ENCODE peak calls at places on chromosomes 5 and 9, in six cellular contexts. G is SK-N-SH, X is HepG2, M is H1, Y is GM12878, R is GM12892. C is an unnamed sample.

GRCh38 chr5:139875957-139876356 is 80.3 kb downstream of the PSD2 start:
- DNase-seq in R (no peak), Y (no peak), G (no peak), X (no peak), M (no peak), C (no peak)

GRCh38 chr9:131481441-131482342 is 21.0 kb upstream of the POMT1 start:
- DNase-seq in M (no peak), Y (no peak), G (no peak), X (no peak), R (no peak), C (no peak)

GRCh38 chr9:16202913-16203734 is 650.3 kb downstream of the CCDC171 start:
- DNase-seq in G (no peak), M (no peak), X (no peak), Y (no peak), R (no peak), C (no peak)

GRCh38 chr5:80246995-80247729 is 8.7 kb downstream of the SERINC5 start:
- DNase-seq in R (no peak), G (peak), X (peak), Y (peak), M (no peak), C (no peak)

GRCh38 chr5:179620703-179621350 is 2.6 kb downstream of the HNRNPH1 start:
- DNase-seq in Y (no peak), X (no peak), M (no peak), G (no peak), R (no peak), C (no peak)

GRCh38 chr5:6419340-6419852 is 29.3 kb upstream of the UBE2QL1 start:
- DNase-seq in X (no peak), Y (no peak), G (no peak), M (no peak), R (no peak), C (no peak)

GRCh38 chr9:99114846-99115500 is 10.1 kb downstream of the TGFBR1 start:
- DNase-seq in M (no peak), G (no peak), R (no peak), Y (no peak), X (no peak), C (no peak)

GRCh38 chr5:176132471-176133288 is 105.5 kb upstream of the SIMC1 start:
- DNase-seq in Y (no peak), G (no peak), X (no peak), R (no peak), M (no peak), C (no peak)

GRCh38 chr9:133995012-133995896 is 3.1 kb upstream of the VAV2 start:
- DNase-seq in G (peak), Y (no peak), R (no peak), X (peak), M (no peak), C (no peak)

GRCh38 chr9:115229496-115229895 is 111.5 kb upstream of the TNC start:
- DNase-seq in Y (no peak), G (no peak), R (no peak), M (no peak), X (no peak), C (no peak)

GRCh38 chr5:66442951-66443445 is 153.2 kb upstream of the MAST4 start:
- DNase-seq in Y (no peak), X (no peak), M (no peak), R (no peak), G (peak), C (no peak)

GRCh38 chr9:77442436-77442835 is 205.7 kb downstream of the GNA14 start:
- DNase-seq in M (no peak), R (no peak), X (no peak), Y (no peak), G (no peak), C (no peak)

GRCh38 chr5:105684799-105685198 is 1985.9 kb downstream of the EFNA5 start:
- DNase-seq in R (no peak), Y (no peak), X (no peak), G (no peak), M (no peak), C (no peak)
- TF ChIP-seq POLR2AphosphoS5 in R (no peak), Y (no peak), X (no peak), G (peak), M (no peak), C (no peak)

DNA sequence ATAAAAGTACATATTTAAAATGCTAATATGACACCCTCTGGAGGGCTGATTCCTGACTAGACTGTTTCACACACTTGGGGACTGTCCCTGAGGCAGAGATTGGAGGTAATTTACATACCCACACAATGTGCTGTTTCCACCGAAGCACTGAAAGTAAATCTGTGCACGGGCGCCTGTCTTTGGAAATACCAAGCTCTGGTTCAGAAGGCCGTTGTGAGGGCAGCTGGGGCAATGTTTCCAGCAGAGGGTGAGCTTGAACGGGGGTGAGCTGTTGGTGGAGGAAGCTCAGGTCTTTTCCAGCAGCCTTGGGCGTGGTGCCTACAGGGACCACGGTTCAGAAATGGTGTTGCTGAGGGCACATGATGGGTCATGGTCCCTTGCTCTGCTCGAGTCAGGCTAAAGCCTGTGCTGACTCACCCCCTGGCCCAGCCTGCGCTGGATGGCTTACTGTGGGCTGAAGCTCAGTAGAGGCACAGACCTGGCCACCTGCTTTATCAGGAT is 25.8 kb upstream of the HMCN2 start:
- DNase-seq in G (no peak), X (no peak), Y (peak), M (no peak), R (no peak), C (no peak)
- TF ChIP-seq TAF1 in G (no peak), X (no peak), Y (no peak), M (no peak), R (no peak), C (no peak)

DNA sequence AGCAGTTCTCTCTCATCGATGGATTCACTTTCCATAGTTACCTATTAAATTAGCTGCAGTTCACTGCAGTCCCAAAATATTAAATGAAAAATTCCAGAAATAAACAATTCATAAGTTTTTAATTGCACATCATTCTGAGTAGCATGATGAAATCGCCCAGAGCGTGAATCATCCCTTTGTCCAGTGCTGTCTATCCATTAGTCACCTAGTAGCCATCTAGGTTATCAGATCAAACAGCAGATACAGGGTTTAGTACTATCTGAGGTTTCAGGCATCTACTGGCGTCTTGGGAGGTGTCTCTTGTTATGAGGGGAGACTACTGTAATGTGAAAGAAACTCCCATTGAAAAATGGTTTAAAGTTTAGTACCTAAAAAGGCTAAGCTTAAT is 190.1 kb downstream of the ARHGAP26 start:
- DNase-seq in Y (no peak), G (no peak), X (peak), R (no peak), M (no peak), C (no peak)
- TF ChIP-seq POLR2AphosphoS5 in Y (no peak), G (peak), X (no peak), R (no peak), M (no peak), C (no peak)

GRCh38 chr9:90921104-90921503 is 119.5 kb downstream of the SYK start:
- DNase-seq in Y (no peak), G (peak), M (no peak), X (no peak), R (no peak), C (no peak)
- TF ChIP-seq TAF1 in Y (no peak), G (no peak), M (no peak), X (no peak), R (no peak), C (no peak)

DNA sequence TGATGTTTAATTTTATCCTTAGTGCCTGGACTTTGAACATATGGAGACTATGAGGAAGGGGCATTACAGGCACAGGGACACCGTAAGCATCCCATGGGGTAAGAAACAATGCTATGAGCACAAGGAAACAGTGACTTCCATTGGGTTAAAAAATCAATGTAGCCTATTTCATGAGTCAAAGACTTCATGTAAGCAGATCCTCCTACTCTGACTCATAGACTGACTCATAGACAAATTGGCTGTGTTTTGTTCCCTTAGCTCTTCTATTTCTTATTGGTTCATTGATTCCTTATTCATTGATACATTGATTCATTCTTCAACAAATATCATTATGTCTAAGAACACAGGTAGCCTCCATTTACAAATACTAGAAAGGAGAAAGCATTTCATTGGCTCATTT is 350.9 kb downstream of the PRELID2 start:
- DNase-seq in X (no peak), G (no peak), Y (no peak), R (no peak), M (no peak), C (no peak)
- TF ChIP-seq POLR2AphosphoS5 in X (no peak), G (no peak), Y (no peak), R (no peak), M (no peak), C (no peak)

GRCh38 chr9:7481570-7481969 is 318.0 kb downstream of the DMAC1 start:
- DNase-seq in M (no peak), R (no peak), Y (no peak), G (no peak), X (no peak), C (no peak)
- TF ChIP-seq TAF1 in M (no peak), R (no peak), Y (no peak), G (no peak), X (no peak), C (no peak)

DNA sequence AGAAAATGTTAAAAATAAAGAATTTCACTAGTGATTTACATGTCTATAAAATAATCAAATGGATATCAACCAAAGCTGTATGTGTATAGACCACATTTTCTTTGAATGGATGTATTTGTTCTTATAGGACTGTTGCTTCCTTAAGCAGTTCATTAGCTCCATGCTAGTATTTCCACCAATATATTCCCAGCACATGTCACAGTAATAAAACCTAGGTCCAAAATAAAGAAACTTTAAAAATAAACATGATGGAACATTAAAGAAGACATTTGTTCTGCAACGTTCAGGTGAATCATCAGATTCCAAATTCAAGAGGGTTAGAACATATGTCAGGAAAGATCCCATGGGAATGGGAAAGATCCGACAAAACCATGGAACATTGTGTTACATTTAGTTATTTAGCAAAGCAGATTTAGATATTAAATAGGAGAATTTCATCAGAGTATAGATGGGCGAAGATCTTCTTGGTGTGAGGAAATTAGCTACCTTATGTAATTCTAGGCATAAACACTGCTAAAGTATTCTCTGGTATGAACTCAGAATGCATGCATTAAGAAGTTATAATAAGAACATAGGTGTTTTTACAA is 490.7 kb downstream of the CDH18 start:
- DNase-seq in X (no peak), G (no peak), Y (no peak), R (no peak), M (no peak), C (no peak)
- TF ChIP-seq POLR2AphosphoS5 in X (no peak), G (no peak), Y (no peak), R (no peak), M (no peak), C (no peak)

GRCh38 chr5:75623846-75624245 is 12.6 kb downstream of the ANKDD1B start:
- DNase-seq in G (no peak), M (no peak), X (no peak), Y (no peak), R (no peak), C (no peak)
- TF ChIP-seq TAF1 in G (no peak), M (no peak), X (no peak), Y (no peak), R (no peak), C (no peak)

C was measured in GM12891.